ENCODE peak calls at places on chromosomes 6 and 20, in eight cellular contexts. O, B, D, C, X, G, S and A are unnamed samples.

GRCh38 chr6:159594106-159594749 is 98.8 kb downstream of the SOD2 start:
- DNase-seq in C (no peak), S (no peak), D (peak), X (peak), O (no peak), B (no peak), G (no peak), A (peak)

GRCh38 chr20:31691646-31692275 is 30.9 kb downstream of the BCL2L1 start:
- DNase-seq in O (no peak), X (peak), B (no peak), G (no peak), C (no peak), S (no peak), D (peak), A (no peak)

GRCh38 chr6:100568255-100568654 is 103.5 kb upstream of the SIM1 start:
- DNase-seq in G (no peak), C (no peak), D (peak), O (no peak), X (no peak), S (no peak), B (no peak), A (no peak)

GRCh38 chr6:33642897-33643296 is 21.8 kb downstream of the ITPR3 start:
- DNase-seq in D (no peak), O (no peak), S (peak), G (no peak), X (no peak), B (no peak), C (no peak), A (no peak)

GRCh38 chr6:140366991-140367390 is 992.5 kb upstream of the CITED2 start:
- DNase-seq in B (no peak), S (no peak), X (peak), D (peak), C (peak), O (no peak), G (no peak), A (no peak)

GRCh38 chr6:110552901-110553641 is 76.7 kb upstream of the SLC22A16 start:
- DNase-seq in D (no peak), G (no peak), S (no peak), B (no peak), X (no peak), O (no peak), C (no peak), A (no peak)

GRCh38 chr6:53067307-53067706 is 2.1 kb downstream of the FBXO9 start:
- DNase-seq in C (no peak), D (no peak), X (no peak), O (no peak), B (no peak), G (no peak), S (no peak), A (no peak)

GRCh38 chr6:44740566-44741120 is 353.1 kb downstream of the CDC5L start:
- DNase-seq in D (no peak), G (no peak), O (no peak), C (no peak), S (no peak), X (no peak), B (no peak), A (no peak)

GRCh38 chr6:47734826-47735481 is 36.6 kb downstream of the ADGRF4 start:
- DNase-seq in G (no peak), X (no peak), C (no peak), O (no peak), B (no peak), D (no peak), S (no peak), A (no peak)

GRCh38 chr20:8432435-8433148 is 300.5 kb downstream of the PLCB1 start:
- DNase-seq in S (no peak), B (no peak), D (no peak), C (no peak), O (no peak), G (no peak), X (no peak), A (no peak)
- H3K4me3 ChIP-seq in S (peak), B (no peak), D (no peak), C (no peak), O (no peak), G (no peak), X (no peak), A (no peak)

GRCh38 chr20:50658804-50659380 is 32.5 kb downstream of the RIPOR3 start:
- DNase-seq in D (no peak), X (no peak), S (no peak), B (no peak), C (peak), O (no peak), G (no peak), A (peak)
- TF ChIP-seq CTCF in D (no peak), X (no peak), S (peak), B (peak), C (peak), O (peak), G (no peak), A (no peak)

GRCh38 chr6:6723792-6724318 is 135.3 kb downstream of the LY86 start:
- DNase-seq in G (peak), C (no peak), X (no peak), O (no peak), B (peak), D (no peak), S (no peak), A (no peak)
- H3K4me3 ChIP-seq in G (no peak), C (no peak), X (no peak), O (peak), B (peak), D (no peak), S (peak), A (no peak)

DNA sequence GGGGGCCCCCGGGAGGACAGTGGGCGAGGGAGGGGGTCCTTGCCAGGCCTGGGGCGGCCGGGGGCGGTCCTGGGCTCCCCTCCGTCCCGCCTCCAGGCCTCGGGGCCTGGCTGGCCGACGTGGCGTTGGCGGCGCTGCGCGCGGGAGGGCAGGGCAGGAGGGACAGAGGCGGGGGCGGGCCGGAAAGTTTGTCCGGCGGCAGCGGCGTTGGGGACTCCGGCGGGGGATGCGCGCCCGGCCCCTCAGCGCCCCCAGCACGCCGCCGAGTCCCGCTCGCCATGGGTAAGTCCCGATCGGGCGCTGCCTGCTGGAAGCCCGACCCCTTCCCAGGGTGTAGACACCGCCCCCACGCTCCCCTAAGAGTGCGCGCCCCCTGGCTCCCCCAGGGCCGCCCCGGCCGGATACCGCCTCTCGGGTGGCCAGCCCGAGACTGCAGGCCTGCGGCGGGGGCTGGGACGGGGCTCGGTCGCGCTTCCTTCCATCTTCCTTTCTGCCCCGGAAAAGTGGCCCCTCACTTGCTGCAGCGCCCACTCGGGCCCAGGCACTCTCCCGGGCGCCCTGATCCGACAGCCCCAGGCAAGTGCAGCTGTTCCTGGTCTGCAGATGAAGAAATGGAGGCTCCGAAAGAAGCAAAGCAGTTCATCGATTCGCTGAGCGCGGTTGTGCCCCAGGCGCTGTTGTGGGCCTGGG is at the start of gene SLC2A10:
- DNase-seq in S (peak), X (peak), O (peak), B (peak), C (peak), D (peak), G (peak), A (peak)
- TF ChIP-seq CTCF in S (peak), X (no peak), O (no peak), B (peak), C (no peak), D (no peak), G (no peak), A (no peak)

GRCh38 chr6:74128536-74128935 is 432.5 kb downstream of the CD109 start:
- DNase-seq in X (no peak), G (no peak), D (no peak), B (no peak), O (no peak), C (no peak), S (no peak), A (peak)
- H3K4me3 ChIP-seq in X (no peak), G (no peak), D (no peak), B (no peak), O (no peak), C (no peak), S (no peak), A (no peak)

GRCh38 chr20:21027569-21027968 is 78.6 kb downstream of the LINC00237 start:
- DNase-seq in B (peak), C (no peak), S (no peak), O (no peak), D (no peak), X (no peak), G (no peak), A (no peak)
- TF ChIP-seq CTCF in B (no peak), C (peak), S (no peak), O (no peak), D (no peak), X (no peak), G (no peak), A (no peak)

GRCh38 chr20:25574411-25574810 is 10.9 kb downstream of the NINL start:
- DNase-seq in O (no peak), B (peak), G (no peak), X (peak), S (no peak), C (peak), D (peak), A (peak)
- H3K4me3 ChIP-seq in O (no peak), B (no peak), G (no peak), X (no peak), S (no peak), C (no peak), D (no peak), A (no peak)

DNA sequence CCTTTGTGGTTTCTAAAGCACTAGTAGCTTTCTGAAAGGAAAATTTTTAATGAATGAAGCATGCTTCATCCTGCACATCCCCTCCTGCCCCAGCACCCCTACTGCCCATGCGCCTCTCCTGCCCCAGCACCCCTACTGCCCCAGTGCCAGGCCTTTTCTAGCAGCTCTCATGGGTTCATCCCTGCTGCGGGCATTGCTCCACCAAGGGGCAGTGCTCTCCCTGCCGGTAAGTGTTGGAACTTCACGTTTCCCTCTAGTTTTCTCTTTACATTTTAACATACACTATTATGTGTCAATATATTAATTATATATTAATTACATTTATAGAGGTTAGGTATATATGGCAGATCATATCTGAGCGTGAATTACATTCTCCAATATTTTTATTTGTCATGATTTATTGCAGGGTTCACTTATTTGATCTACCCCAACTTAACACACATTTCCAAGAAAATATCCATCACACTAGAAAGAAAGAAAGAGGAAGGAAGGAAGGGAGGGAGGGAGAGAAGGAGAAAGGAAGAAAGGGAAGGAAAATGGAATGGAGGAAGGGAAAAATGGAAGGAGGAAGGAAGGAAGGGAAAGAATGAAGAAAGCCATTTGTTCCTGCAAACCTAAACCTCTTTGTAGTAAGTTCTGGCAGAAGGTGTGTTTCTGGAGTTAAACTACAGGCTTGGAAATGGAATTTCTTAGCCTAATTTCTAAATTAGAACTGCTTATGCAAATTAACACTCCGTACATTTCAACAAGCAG is 46.8 kb downstream of the CEP43 start:
- DNase-seq in X (no peak), S (no peak), G (no peak), O (no peak), D (no peak), B (peak), C (no peak), A (no peak)
- TF ChIP-seq CTCF in X (no peak), S (no peak), G (no peak), O (no peak), D (no peak), B (peak), C (no peak), A (peak)

DNA sequence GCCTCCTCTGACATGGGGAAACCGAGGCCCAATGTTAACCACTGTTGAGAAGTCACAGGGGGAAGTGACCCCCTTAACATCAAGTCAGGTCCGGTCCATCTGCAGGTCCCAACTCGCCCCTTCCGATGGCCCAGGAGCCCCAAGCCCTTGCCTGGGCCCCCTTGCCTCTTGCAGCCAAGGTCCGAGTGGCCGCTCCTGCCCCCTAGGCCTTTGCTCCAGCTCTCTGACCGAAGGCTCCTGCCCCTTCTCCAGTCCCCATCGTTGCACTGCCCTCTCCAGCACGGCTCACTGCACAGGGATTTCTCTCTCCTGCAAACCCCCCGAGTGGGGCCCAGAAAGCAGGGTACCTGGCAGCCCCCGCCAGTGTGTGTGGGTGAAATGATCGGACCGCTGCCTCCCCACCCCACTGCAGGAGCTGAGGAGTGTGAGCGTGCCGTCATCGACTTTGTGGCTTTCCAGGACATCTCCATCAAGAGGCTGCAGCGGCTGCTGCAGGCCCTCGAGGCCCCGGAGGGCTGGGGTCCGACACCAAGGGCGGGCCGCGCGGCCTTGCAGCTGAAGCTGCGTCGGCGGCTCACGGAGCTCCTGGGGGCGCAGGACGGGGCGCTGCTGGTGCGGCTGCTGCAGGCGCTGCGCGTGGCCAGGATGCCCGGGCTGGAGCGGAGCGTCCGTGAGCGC is 1.6 kb downstream of the TNFRSF6B start:
- DNase-seq in G (no peak), B (no peak), S (no peak), D (no peak), X (no peak), C (no peak), O (no peak), A (no peak)
- H3K4me3 ChIP-seq in G (peak), B (no peak), S (no peak), D (no peak), X (no peak), C (no peak), O (peak), A (no peak)